ENCODE peak calls at places on chromosomes 12 and 14, in four cellular contexts. U is thoracic aorta, K is RPMI8226, E is NCI-H2029 treated with DMSO at 0.1 percent for 48 hours. G is an unnamed sample.

GRCh38 chr14:92985521-92985920 is 62.6 kb downstream of the CHGA start:
- DNase-seq in U (no peak), K (no peak), E (no peak), G (no peak)

GRCh38 chr14:30194769-30195168 is 267.1 kb upstream of the PRKD1 start:
- DNase-seq in U (no peak), K (no peak), E (no peak), G (no peak)

GRCh38 chr14:24876009-24876690 is 173.8 kb downstream of the STXBP6 start:
- DNase-seq in U (no peak), K (no peak), E (no peak), G (no peak)

GRCh38 chr14:105348945-105349699 is 34.6 kb downstream of the PACS2 start:
- DNase-seq in U (no peak), K (no peak), E (no peak), G (no peak)

GRCh38 chr14:52755607-52756316 is 25.8 kb downstream of the STYX start:
- DNase-seq in U (no peak), K (no peak), E (no peak), G (no peak)

GRCh38 chr14:75404843-75405242 is 23.0 kb upstream of the JDP2 start:
- DNase-seq in U (no peak), K (no peak), E (no peak), G (no peak)

GRCh38 chr12:18320036-18320617 is 58.8 kb downstream of the PIK3C2G start:
- DNase-seq in U (no peak), K (peak), E (no peak), G (no peak)

GRCh38 chr14:54651649-54652048 is 84.7 kb downstream of the SAMD4A start:
- DNase-seq in U (no peak), K (no peak), E (no peak), G (no peak)

GRCh38 chr12:109734219-109735000 is 20.8 kb downstream of the FAM222A start:
- DNase-seq in U (no peak), K (no peak), E (no peak), G (no peak)

GRCh38 chr12:22518067-22518719 is 26.1 kb downstream of the C2CD5 start:
- DNase-seq in U (no peak), K (no peak), E (peak), G (peak)

GRCh38 chr14:20412876-20413784 is at the start of gene TEP1:
- DNase-seq in U (peak), K (peak), E (peak), G (peak)

GRCh38 chr14:103126873-103127304 is 3.6 kb downstream of the TNFAIP2 start:
- DNase-seq in U (no peak), K (no peak), E (no peak), G (no peak)

GRCh38 chr12:31369712-31370521 is 44.0 kb upstream of the SINHCAF start:
- DNase-seq in U (no peak), K (no peak), E (peak), G (no peak)

GRCh38 chr12:57756406-57757341 is 1.8 kb downstream of the MARCHF9 start:
- DNase-seq in U (no peak), K (peak), E (no peak), G (peak)

GRCh38 chr12:80716711-80717469 is at the start of gene MYF5:
- DNase-seq in U (no peak), K (no peak), E (no peak), G (no peak)

GRCh38 chr12:75603475-75603874 is 92.1 kb upstream of the KRR1 start:
- DNase-seq in U (no peak), K (no peak), E (no peak), G (no peak)

GRCh38 chr12:121441555-121441954 is 41.6 kb downstream of the RNF34 start:
- DNase-seq in U (no peak), K (no peak), E (no peak), G (no peak)

GRCh38 chr12:111578276-111578970 is 20.7 kb downstream of the ATXN2 start:
- DNase-seq in U (no peak), K (no peak), E (no peak), G (no peak)

GRCh38 chr12:97404549-97404948 is 58.1 kb upstream of the RMST start:
- DNase-seq in U (no peak), K (peak), E (peak), G (peak)

GRCh38 chr14:29788093-29788492 is 139.6 kb downstream of the PRKD1 start:
- DNase-seq in U (no peak), K (peak), E (no peak), G (no peak)

GRCh38 chr14:103530390-103530789 is 1.4 kb downstream of the TRMT61A start:
- DNase-seq in U (no peak), K (no peak), E (no peak), G (no peak)

GRCh38 chr14:78446807-78447206 is 276.6 kb downstream of the NRXN3 start:
- DNase-seq in U (no peak), K (no peak), E (no peak), G (no peak)

GRCh38 chr12:8912910-8913309 is 1.4 kb upstream of the PHC1 start:
- DNase-seq in U (no peak), K (peak), E (no peak), G (no peak)

GRCh38 chr12:78229491-78230209 is 399.0 kb downstream of the NAV3 start:
- DNase-seq in U (no peak), K (peak), E (peak), G (peak)

GRCh38 chr14:64891839-64892375 is 12.2 kb upstream of the SPTB start:
- DNase-seq in U (no peak), K (peak), E (peak), G (peak)

GRCh38 chr14:45249847-45250575 is 3.0 kb downstream of the MIS18BP1 start:
- DNase-seq in U (no peak), K (no peak), E (no peak), G (no peak)

GRCh38 chr12:51971679-51972423 is 20.4 kb downstream of the ACVR1B start:
- DNase-seq in U (no peak), K (peak), E (no peak), G (no peak)

GRCh38 chr14:59333668-59334067 is 131.5 kb downstream of the GPR135 start:
- DNase-seq in U (no peak), K (no peak), E (no peak), G (no peak)

GRCh38 chr14:73188501-73188903 is 48.8 kb upstream of the PAPLN start:
- DNase-seq in U (no peak), K (no peak), E (no peak), G (no peak)

GRCh38 chr14:66511849-66512248 is 3.9 kb downstream of the GPHN start:
- DNase-seq in U (no peak), K (no peak), E (no peak), G (no peak)

GRCh38 chr12:124497658-124498057 is 69.8 kb downstream of the NCOR2 start:
- DNase-seq in U (peak), K (no peak), E (no peak), G (no peak)

GRCh38 chr14:104925941-104926609 is 1.4 kb downstream of the PLD4 start:
- DNase-seq in U (no peak), K (peak), E (no peak), G (no peak)

GRCh38 chr12:40336573-40337199 is 111.9 kb downstream of the LRRK2 start:
- DNase-seq in U (no peak), K (peak), E (no peak), G (peak)

GRCh38 chr12:6044082-6044481 is 80.4 kb downstream of the VWF start:
- DNase-seq in U (no peak), K (no peak), E (no peak), G (no peak)

GRCh38 chr14:80584638-80585505 is 356.7 kb downstream of the CEP128 start:
- DNase-seq in U (no peak), K (no peak), E (no peak), G (peak)

GRCh38 chr14:89327771-89328212 is 89.2 kb downstream of the FOXN3 start:
- DNase-seq in U (no peak), K (no peak), E (no peak), G (no peak)